ENCODE peak calls at places on chromosomes 11 and 22, in nine cellular contexts. One of them, this sample, is unnamed.

GRCh38 chr22:43553451-43554258 is 141.8 kb downstream of the MPPED1 start:
- DNase-seq in A673: no peak
- DNase-seq in activated CD4-positive, alpha-beta T cell treated with anti-CD3 and anti-CD28 coated beads for 24 hours: no peak
- DNase-seq in iris pigment epithelial cell: no peak
- DNase-seq in activated CD4-positive, CD25-positive, alpha-beta regulatory T cell treated with anti-CD3 and anti-CD28 coated beads, Interleukin-2, amount 50 U/mL, for 16 hours: no peak
- DNase-seq in tibial nerve: no peak
- DNase-seq in neuronal stem cell: no peak
- DNase-seq in NCI-H82: no peak
- DNase-seq in activated T-cell treated with anti-CD3 and anti-CD28 coated beads for 1 hour: no peak
- DNase-seq in this sample: no peak

GRCh38 chr11:3046190-3046589 is 11.0 kb downstream of the CARS1 start:
- DNase-seq in A673: no peak
- DNase-seq in activated CD4-positive, alpha-beta T cell treated with anti-CD3 and anti-CD28 coated beads for 24 hours: no peak
- DNase-seq in iris pigment epithelial cell: no peak
- DNase-seq in activated CD4-positive, CD25-positive, alpha-beta regulatory T cell treated with anti-CD3 and anti-CD28 coated beads, Interleukin-2, amount 50 U/mL, for 16 hours: no peak
- DNase-seq in tibial nerve: no peak
- DNase-seq in neuronal stem cell: no peak
- DNase-seq in NCI-H82: no peak
- DNase-seq in activated T-cell treated with anti-CD3 and anti-CD28 coated beads for 1 hour: no peak
- DNase-seq in this sample: no peak

GRCh38 chr11:64842851-64843841 is 1.3 kb downstream of the CDC42BPG start:
- DNase-seq in A673: no peak
- DNase-seq in activated CD4-positive, alpha-beta T cell treated with anti-CD3 and anti-CD28 coated beads for 24 hours: no peak
- DNase-seq in iris pigment epithelial cell: no peak
- DNase-seq in activated CD4-positive, CD25-positive, alpha-beta regulatory T cell treated with anti-CD3 and anti-CD28 coated beads, Interleukin-2, amount 50 U/mL, for 16 hours: no peak
- DNase-seq in tibial nerve: no peak
- DNase-seq in neuronal stem cell: no peak
- DNase-seq in NCI-H82: no peak
- DNase-seq in activated T-cell treated with anti-CD3 and anti-CD28 coated beads for 1 hour: no peak
- DNase-seq in this sample: peak; percentile 47

GRCh38 chr11:199004-199581 is 6.2 kb downstream of the SCGB1C1 start:
- DNase-seq in A673: no peak
- DNase-seq in activated CD4-positive, alpha-beta T cell treated with anti-CD3 and anti-CD28 coated beads for 24 hours: no peak
- DNase-seq in iris pigment epithelial cell: no peak
- DNase-seq in activated CD4-positive, CD25-positive, alpha-beta regulatory T cell treated with anti-CD3 and anti-CD28 coated beads, Interleukin-2, amount 50 U/mL, for 16 hours: no peak
- DNase-seq in tibial nerve: no peak
- DNase-seq in neuronal stem cell: no peak
- DNase-seq in NCI-H82: no peak
- DNase-seq in activated T-cell treated with anti-CD3 and anti-CD28 coated beads for 1 hour: no peak
- DNase-seq in this sample: no peak

GRCh38 chr22:18983120-18983651 is 47.1 kb upstream of the PRODH start:
- DNase-seq in A673: no peak
- DNase-seq in activated CD4-positive, alpha-beta T cell treated with anti-CD3 and anti-CD28 coated beads for 24 hours: no peak
- DNase-seq in iris pigment epithelial cell: no peak
- DNase-seq in activated CD4-positive, CD25-positive, alpha-beta regulatory T cell treated with anti-CD3 and anti-CD28 coated beads, Interleukin-2, amount 50 U/mL, for 16 hours: no peak
- DNase-seq in tibial nerve: no peak
- DNase-seq in neuronal stem cell: no peak
- DNase-seq in NCI-H82: no peak
- DNase-seq in activated T-cell treated with anti-CD3 and anti-CD28 coated beads for 1 hour: no peak
- DNase-seq in this sample: no peak

GRCh38 chr11:128929468-128929867 is 13.2 kb downstream of the TP53AIP1 start:
- DNase-seq in A673: no peak
- DNase-seq in activated CD4-positive, alpha-beta T cell treated with anti-CD3 and anti-CD28 coated beads for 24 hours: no peak
- DNase-seq in iris pigment epithelial cell: no peak
- DNase-seq in activated CD4-positive, CD25-positive, alpha-beta regulatory T cell treated with anti-CD3 and anti-CD28 coated beads, Interleukin-2, amount 50 U/mL, for 16 hours: no peak
- DNase-seq in tibial nerve: no peak
- DNase-seq in neuronal stem cell: no peak
- DNase-seq in NCI-H82: no peak
- DNase-seq in activated T-cell treated with anti-CD3 and anti-CD28 coated beads for 1 hour: no peak
- DNase-seq in this sample: no peak

GRCh38 chr11:111725621-111726020 is 40.6 kb downstream of the PPP2R1B start:
- DNase-seq in A673: no peak
- DNase-seq in activated CD4-positive, alpha-beta T cell treated with anti-CD3 and anti-CD28 coated beads for 24 hours: no peak
- DNase-seq in iris pigment epithelial cell: no peak
- DNase-seq in activated CD4-positive, CD25-positive, alpha-beta regulatory T cell treated with anti-CD3 and anti-CD28 coated beads, Interleukin-2, amount 50 U/mL, for 16 hours: no peak
- DNase-seq in tibial nerve: no peak
- DNase-seq in neuronal stem cell: no peak
- DNase-seq in NCI-H82: no peak
- DNase-seq in activated T-cell treated with anti-CD3 and anti-CD28 coated beads for 1 hour: no peak
- DNase-seq in this sample: no peak

GRCh38 chr11:118001494-118001971 is 15.3 kb downstream of the IL10RA start:
- DNase-seq in A673: no peak
- DNase-seq in activated CD4-positive, alpha-beta T cell treated with anti-CD3 and anti-CD28 coated beads for 24 hours: no peak
- DNase-seq in iris pigment epithelial cell: no peak
- DNase-seq in activated CD4-positive, CD25-positive, alpha-beta regulatory T cell treated with anti-CD3 and anti-CD28 coated beads, Interleukin-2, amount 50 U/mL, for 16 hours: no peak
- DNase-seq in tibial nerve: no peak
- DNase-seq in neuronal stem cell: no peak
- DNase-seq in NCI-H82: no peak
- DNase-seq in activated T-cell treated with anti-CD3 and anti-CD28 coated beads for 1 hour: no peak
- DNase-seq in this sample: no peak

GRCh38 chr22:31248138-31248745 is 36.1 kb downstream of the LIMK2 start:
- DNase-seq in A673: peak; percentile 77
- DNase-seq in activated CD4-positive, alpha-beta T cell treated with anti-CD3 and anti-CD28 coated beads for 24 hours: peak; percentile 36
- DNase-seq in iris pigment epithelial cell: peak; percentile 98
- DNase-seq in activated CD4-positive, CD25-positive, alpha-beta regulatory T cell treated with anti-CD3 and anti-CD28 coated beads, Interleukin-2, amount 50 U/mL, for 16 hours: peak; percentile 55
- DNase-seq in tibial nerve: peak; percentile 56
- DNase-seq in neuronal stem cell: peak; percentile 79
- DNase-seq in NCI-H82: peak; percentile 92
- DNase-seq in activated T-cell treated with anti-CD3 and anti-CD28 coated beads for 1 hour: peak; percentile 54
- DNase-seq in this sample: no peak

GRCh38 chr11:2211113-2211971 is 39.7 kb upstream of the TH start:
- DNase-seq in A673: no peak
- DNase-seq in activated CD4-positive, alpha-beta T cell treated with anti-CD3 and anti-CD28 coated beads for 24 hours: no peak
- DNase-seq in iris pigment epithelial cell: no peak
- DNase-seq in activated CD4-positive, CD25-positive, alpha-beta regulatory T cell treated with anti-CD3 and anti-CD28 coated beads, Interleukin-2, amount 50 U/mL, for 16 hours: no peak
- DNase-seq in tibial nerve: no peak
- DNase-seq in neuronal stem cell: peak; percentile 51
- DNase-seq in NCI-H82: peak; percentile 89
- DNase-seq in activated T-cell treated with anti-CD3 and anti-CD28 coated beads for 1 hour: no peak
- DNase-seq in this sample: peak; percentile 99

GRCh38 chr22:17108256-17109112 is 12.7 kb downstream of the TMEM121B start:
- DNase-seq in A673: no peak
- DNase-seq in activated CD4-positive, alpha-beta T cell treated with anti-CD3 and anti-CD28 coated beads for 24 hours: no peak
- DNase-seq in iris pigment epithelial cell: no peak
- DNase-seq in activated CD4-positive, CD25-positive, alpha-beta regulatory T cell treated with anti-CD3 and anti-CD28 coated beads, Interleukin-2, amount 50 U/mL, for 16 hours: no peak
- DNase-seq in tibial nerve: no peak
- DNase-seq in neuronal stem cell: no peak
- DNase-seq in NCI-H82: no peak
- DNase-seq in activated T-cell treated with anti-CD3 and anti-CD28 coated beads for 1 hour: no peak
- DNase-seq in this sample: no peak

GRCh38 chr11:7353100-7353499 is 101.4 kb downstream of the SYT9 start:
- DNase-seq in A673: peak; percentile 40
- DNase-seq in activated CD4-positive, alpha-beta T cell treated with anti-CD3 and anti-CD28 coated beads for 24 hours: no peak
- DNase-seq in iris pigment epithelial cell: peak; percentile 19
- DNase-seq in activated CD4-positive, CD25-positive, alpha-beta regulatory T cell treated with anti-CD3 and anti-CD28 coated beads, Interleukin-2, amount 50 U/mL, for 16 hours: no peak
- DNase-seq in tibial nerve: no peak
- DNase-seq in neuronal stem cell: no peak
- DNase-seq in NCI-H82: peak; percentile 54
- DNase-seq in activated T-cell treated with anti-CD3 and anti-CD28 coated beads for 1 hour: no peak
- DNase-seq in this sample: no peak

GRCh38 chr11:119702261-119702591 is 26.8 kb downstream of the NECTIN1 start:
- DNase-seq in A673: no peak
- DNase-seq in activated CD4-positive, alpha-beta T cell treated with anti-CD3 and anti-CD28 coated beads for 24 hours: no peak
- DNase-seq in iris pigment epithelial cell: peak; percentile 45
- DNase-seq in activated CD4-positive, CD25-positive, alpha-beta regulatory T cell treated with anti-CD3 and anti-CD28 coated beads, Interleukin-2, amount 50 U/mL, for 16 hours: no peak
- DNase-seq in tibial nerve: no peak
- DNase-seq in neuronal stem cell: no peak
- DNase-seq in NCI-H82: peak; percentile 96
- DNase-seq in activated T-cell treated with anti-CD3 and anti-CD28 coated beads for 1 hour: no peak
- DNase-seq in this sample: no peak

GRCh38 chr22:48960576-48960975 is 867.1 kb downstream of the BRD1 start:
- DNase-seq in A673: no peak
- DNase-seq in activated CD4-positive, alpha-beta T cell treated with anti-CD3 and anti-CD28 coated beads for 24 hours: no peak
- DNase-seq in iris pigment epithelial cell: no peak
- DNase-seq in activated CD4-positive, CD25-positive, alpha-beta regulatory T cell treated with anti-CD3 and anti-CD28 coated beads, Interleukin-2, amount 50 U/mL, for 16 hours: no peak
- DNase-seq in tibial nerve: no peak
- DNase-seq in neuronal stem cell: no peak
- DNase-seq in NCI-H82: no peak
- DNase-seq in activated T-cell treated with anti-CD3 and anti-CD28 coated beads for 1 hour: no peak
- DNase-seq in this sample: no peak

GRCh38 chr22:40204331-40205116 is 26.8 kb downstream of the TNRC6B start:
- DNase-seq in A673: no peak
- DNase-seq in activated CD4-positive, alpha-beta T cell treated with anti-CD3 and anti-CD28 coated beads for 24 hours: no peak
- DNase-seq in iris pigment epithelial cell: peak; percentile 65
- DNase-seq in activated CD4-positive, CD25-positive, alpha-beta regulatory T cell treated with anti-CD3 and anti-CD28 coated beads, Interleukin-2, amount 50 U/mL, for 16 hours: no peak
- DNase-seq in tibial nerve: no peak
- DNase-seq in neuronal stem cell: no peak
- DNase-seq in NCI-H82: peak; percentile 30
- DNase-seq in activated T-cell treated with anti-CD3 and anti-CD28 coated beads for 1 hour: no peak
- DNase-seq in this sample: peak; percentile 61

GRCh38 chr11:61966673-61967176 is 709 bp downstream of the FTH1 start:
- DNase-seq in A673: peak; percentile 43
- DNase-seq in activated CD4-positive, alpha-beta T cell treated with anti-CD3 and anti-CD28 coated beads for 24 hours: no peak
- DNase-seq in iris pigment epithelial cell: peak; percentile 60
- DNase-seq in activated CD4-positive, CD25-positive, alpha-beta regulatory T cell treated with anti-CD3 and anti-CD28 coated beads, Interleukin-2, amount 50 U/mL, for 16 hours: no peak
- DNase-seq in tibial nerve: no peak
- DNase-seq in neuronal stem cell: no peak
- DNase-seq in NCI-H82: peak; percentile 26
- DNase-seq in activated T-cell treated with anti-CD3 and anti-CD28 coated beads for 1 hour: peak; percentile 16
- DNase-seq in this sample: peak; percentile 37

GRCh38 chr11:129090056-129090455 is 102.1 kb downstream of the ARHGAP32 start:
- DNase-seq in A673: no peak
- DNase-seq in activated CD4-positive, alpha-beta T cell treated with anti-CD3 and anti-CD28 coated beads for 24 hours: no peak
- DNase-seq in iris pigment epithelial cell: peak; percentile 81
- DNase-seq in activated CD4-positive, CD25-positive, alpha-beta regulatory T cell treated with anti-CD3 and anti-CD28 coated beads, Interleukin-2, amount 50 U/mL, for 16 hours: no peak
- DNase-seq in tibial nerve: no peak
- DNase-seq in neuronal stem cell: no peak
- DNase-seq in NCI-H82: no peak
- DNase-seq in activated T-cell treated with anti-CD3 and anti-CD28 coated beads for 1 hour: no peak
- DNase-seq in this sample: no peak

GRCh38 chr11:15918212-15918611 is 438.1 kb downstream of the SOX6 start:
- DNase-seq in A673: no peak
- DNase-seq in activated CD4-positive, alpha-beta T cell treated with anti-CD3 and anti-CD28 coated beads for 24 hours: no peak
- DNase-seq in iris pigment epithelial cell: no peak
- DNase-seq in activated CD4-positive, CD25-positive, alpha-beta regulatory T cell treated with anti-CD3 and anti-CD28 coated beads, Interleukin-2, amount 50 U/mL, for 16 hours: no peak
- DNase-seq in tibial nerve: no peak
- DNase-seq in neuronal stem cell: no peak
- DNase-seq in NCI-H82: no peak
- DNase-seq in activated T-cell treated with anti-CD3 and anti-CD28 coated beads for 1 hour: no peak
- DNase-seq in this sample: peak; percentile 86

GRCh38 chr11:44793350-44794090 is 66.8 kb downstream of the TSPAN18 start:
- DNase-seq in A673: peak; percentile 54
- DNase-seq in activated CD4-positive, alpha-beta T cell treated with anti-CD3 and anti-CD28 coated beads for 24 hours: no peak
- DNase-seq in iris pigment epithelial cell: peak; percentile 33
- DNase-seq in activated CD4-positive, CD25-positive, alpha-beta regulatory T cell treated with anti-CD3 and anti-CD28 coated beads, Interleukin-2, amount 50 U/mL, for 16 hours: no peak
- DNase-seq in tibial nerve: no peak
- DNase-seq in neuronal stem cell: no peak
- DNase-seq in NCI-H82: peak; percentile 43
- DNase-seq in activated T-cell treated with anti-CD3 and anti-CD28 coated beads for 1 hour: no peak
- DNase-seq in this sample: no peak

GRCh38 chr11:43419460-43419859 is 60.7 kb downstream of the TTC17 start:
- DNase-seq in A673: peak; percentile 79
- DNase-seq in activated CD4-positive, alpha-beta T cell treated with anti-CD3 and anti-CD28 coated beads for 24 hours: no peak
- DNase-seq in iris pigment epithelial cell: peak; percentile 48
- DNase-seq in activated CD4-positive, CD25-positive, alpha-beta regulatory T cell treated with anti-CD3 and anti-CD28 coated beads, Interleukin-2, amount 50 U/mL, for 16 hours: no peak
- DNase-seq in tibial nerve: no peak
- DNase-seq in neuronal stem cell: no peak
- DNase-seq in NCI-H82: peak; percentile 32
- DNase-seq in activated T-cell treated with anti-CD3 and anti-CD28 coated beads for 1 hour: no peak
- DNase-seq in this sample: peak; percentile 7

GRCh38 chr11:28447226-28447625 is 339.0 kb downstream of the METTL15 start:
- DNase-seq in A673: no peak
- DNase-seq in activated CD4-positive, alpha-beta T cell treated with anti-CD3 and anti-CD28 coated beads for 24 hours: no peak
- DNase-seq in iris pigment epithelial cell: peak; percentile 82
- DNase-seq in activated CD4-positive, CD25-positive, alpha-beta regulatory T cell treated with anti-CD3 and anti-CD28 coated beads, Interleukin-2, amount 50 U/mL, for 16 hours: no peak
- DNase-seq in tibial nerve: no peak
- DNase-seq in neuronal stem cell: no peak
- DNase-seq in NCI-H82: no peak
- DNase-seq in activated T-cell treated with anti-CD3 and anti-CD28 coated beads for 1 hour: no peak
- DNase-seq in this sample: no peak

GRCh38 chr11:33329705-33330329 is 72.6 kb downstream of the HIPK3 start:
- DNase-seq in A673: peak; percentile 92
- DNase-seq in activated CD4-positive, alpha-beta T cell treated with anti-CD3 and anti-CD28 coated beads for 24 hours: peak; percentile 23
- DNase-seq in iris pigment epithelial cell: peak; percentile 73
- DNase-seq in activated CD4-positive, CD25-positive, alpha-beta regulatory T cell treated with anti-CD3 and anti-CD28 coated beads, Interleukin-2, amount 50 U/mL, for 16 hours: peak; percentile 10
- DNase-seq in tibial nerve: no peak
- DNase-seq in neuronal stem cell: no peak
- DNase-seq in NCI-H82: peak; percentile 83
- DNase-seq in activated T-cell treated with anti-CD3 and anti-CD28 coated beads for 1 hour: peak; percentile 12
- DNase-seq in this sample: peak; percentile 67

GRCh38 chr11:58625826-58626460 is 3.5 kb downstream of the CNTF start:
- DNase-seq in A673: no peak
- DNase-seq in activated CD4-positive, alpha-beta T cell treated with anti-CD3 and anti-CD28 coated beads for 24 hours: no peak
- DNase-seq in iris pigment epithelial cell: peak; percentile 92
- DNase-seq in activated CD4-positive, CD25-positive, alpha-beta regulatory T cell treated with anti-CD3 and anti-CD28 coated beads, Interleukin-2, amount 50 U/mL, for 16 hours: no peak
- DNase-seq in tibial nerve: no peak
- DNase-seq in neuronal stem cell: no peak
- DNase-seq in NCI-H82: no peak
- DNase-seq in activated T-cell treated with anti-CD3 and anti-CD28 coated beads for 1 hour: no peak
- DNase-seq in this sample: no peak

GRCh38 chr11:1827095-1827797 is 7.5 kb upstream of the SYT8 start:
- DNase-seq in A673: peak; percentile 60
- DNase-seq in activated CD4-positive, alpha-beta T cell treated with anti-CD3 and anti-CD28 coated beads for 24 hours: no peak
- DNase-seq in iris pigment epithelial cell: peak; percentile 43
- DNase-seq in activated CD4-positive, CD25-positive, alpha-beta regulatory T cell treated with anti-CD3 and anti-CD28 coated beads, Interleukin-2, amount 50 U/mL, for 16 hours: no peak
- DNase-seq in tibial nerve: peak; percentile 59
- DNase-seq in neuronal stem cell: no peak
- DNase-seq in NCI-H82: no peak
- DNase-seq in activated T-cell treated with anti-CD3 and anti-CD28 coated beads for 1 hour: no peak
- DNase-seq in this sample: peak; percentile 34

GRCh38 chr22:42946551-42947198 is 68.3 kb downstream of the PACSIN2 start:
- DNase-seq in A673: no peak
- DNase-seq in activated CD4-positive, alpha-beta T cell treated with anti-CD3 and anti-CD28 coated beads for 24 hours: no peak
- DNase-seq in iris pigment epithelial cell: no peak
- DNase-seq in activated CD4-positive, CD25-positive, alpha-beta regulatory T cell treated with anti-CD3 and anti-CD28 coated beads, Interleukin-2, amount 50 U/mL, for 16 hours: no peak
- DNase-seq in tibial nerve: no peak
- DNase-seq in neuronal stem cell: no peak
- DNase-seq in NCI-H82: peak; percentile 94
- DNase-seq in activated T-cell treated with anti-CD3 and anti-CD28 coated beads for 1 hour: no peak
- DNase-seq in this sample: no peak